ENCODE peak calls at places on chromosomes 5 and 9, in six cellular contexts. O is fibroblast of the aortic adventitia, B is K562, F is psoas muscle, Q is cardiac muscle cell, I is AG04450. X is an unnamed sample.

GRCh38 chr9:111037744-111038335 is 430 bp downstream of the LPAR1 start:
- DNase-seq in Q (peak), O (peak), I (no peak), B (no peak), F (peak), X (peak)

GRCh38 chr5:126003309-126003708 is 419.9 kb upstream of the GRAMD2B start:
- DNase-seq in Q (no peak), I (peak), B (no peak), F (no peak), O (peak), X (peak)

GRCh38 chr9:134964271-134964670 is 46.6 kb upstream of the FCN1 start:
- DNase-seq in O (no peak), I (no peak), B (no peak), Q (no peak), F (peak), X (no peak)

GRCh38 chr9:89172398-89172797 is 6.2 kb downstream of the SHC3 start:
- DNase-seq in F (no peak), O (no peak), B (no peak), I (no peak), Q (no peak), X (no peak)

GRCh38 chr5:987761-988160 is 20.8 kb upstream of the NKD2 start:
- DNase-seq in B (no peak), I (no peak), O (no peak), Q (no peak), F (no peak), X (no peak)

GRCh38 chr5:73344835-73345234 is 103.7 kb downstream of the FOXD1 start:
- DNase-seq in F (no peak), B (no peak), Q (no peak), O (no peak), I (no peak), X (no peak)

GRCh38 chr9:70120834-70121510 is 77.3 kb downstream of the MAMDC2 start:
- DNase-seq in I (peak), B (no peak), O (peak), F (peak), Q (no peak), X (peak)

GRCh38 chr9:107637421-107638420 is 148.2 kb upstream of the KLF4 start:
- DNase-seq in O (peak), F (peak), I (peak), Q (peak), B (no peak), X (peak)

GRCh38 chr5:15592728-15593127 is 92.7 kb downstream of the FBXL7 start:
- DNase-seq in O (no peak), F (no peak), Q (no peak), B (no peak), I (no peak), X (no peak)

GRCh38 chr5:142425286-142426065 is 100.7 kb upstream of the SPRY4 start:
- DNase-seq in Q (no peak), I (peak), F (no peak), O (no peak), B (no peak), X (no peak)

GRCh38 chr9:91978739-91979414 is 28.8 kb upstream of the ROR2 start:
- DNase-seq in B (peak), Q (peak), F (no peak), I (peak), O (peak), X (no peak)

GRCh38 chr5:84480873-84481637 is 96.4 kb upstream of the EDIL3 start:
- DNase-seq in I (no peak), B (no peak), O (no peak), F (no peak), Q (no peak), X (no peak)

GRCh38 chr5:143471041-143471509 is 67.6 kb upstream of the NR3C1 start:
- DNase-seq in F (no peak), Q (no peak), O (peak), I (peak), B (no peak), X (no peak)

GRCh38 chr5:132819468-132819867 is 6.4 kb downstream of the SOWAHA start:
- DNase-seq in O (no peak), F (no peak), B (no peak), I (no peak), Q (no peak), X (no peak)

GRCh38 chr5:129609710-129610109 is 138.2 kb upstream of the MINAR2 start:
- DNase-seq in O (no peak), B (no peak), F (no peak), I (no peak), Q (no peak), X (no peak)

GRCh38 chr5:376951-377325 is 55.4 kb downstream of the AHRR start:
- DNase-seq in F (no peak), I (no peak), O (no peak), Q (no peak), B (no peak), X (no peak)

GRCh38 chr5:14280294-14280854 is 137.2 kb downstream of the TRIO start:
- DNase-seq in B (no peak), O (no peak), Q (no peak), I (no peak), F (no peak), X (no peak)

GRCh38 chr9:95264954-95265615 is 52.4 kb downstream of the FANCC start:
- DNase-seq in F (no peak), B (peak), O (peak), I (peak), Q (peak), X (no peak)

GRCh38 chr5:179191506-179192184 is 131.5 kb downstream of the ZNF354C start:
- DNase-seq in I (no peak), B (no peak), F (peak), Q (no peak), O (no peak), X (no peak)

GRCh38 chr9:99336531-99336930 is 114.4 kb downstream of the SEC61B start:
- DNase-seq in Q (no peak), O (no peak), B (no peak), F (no peak), I (no peak), X (no peak)

GRCh38 chr9:13205824-13206223 is 73.7 kb downstream of the MPDZ start:
- DNase-seq in B (no peak), O (no peak), Q (no peak), I (no peak), F (no peak), X (no peak)

GRCh38 chr5:134477462-134478245 is 47.8 kb upstream of the JADE2 start:
- DNase-seq in I (no peak), O (no peak), B (no peak), F (no peak), Q (no peak), X (no peak)

GRCh38 chr9:30075451-30076199 is 2308.8 kb upstream of the ACO1 start:
- DNase-seq in F (no peak), B (no peak), O (no peak), I (no peak), Q (no peak), X (no peak)

GRCh38 chr5:157456301-157456700 is 3.7 kb upstream of the NIPAL4 start:
- DNase-seq in Q (no peak), I (no peak), B (no peak), F (no peak), O (no peak), X (no peak)

GRCh38 chr5:179553875-179554274 is 3.5 kb downstream of the RUFY1 start:
- DNase-seq in F (no peak), O (peak), Q (no peak), I (no peak), B (peak), X (no peak)

GRCh38 chr5:158590936-158591863 is 508.5 kb downstream of the EBF1 start:
- DNase-seq in O (peak), F (no peak), Q (peak), I (no peak), B (no peak), X (no peak)

GRCh38 chr9:72149231-72149975 is at the start of gene GDA:
- DNase-seq in I (no peak), O (no peak), F (no peak), B (no peak), Q (peak), X (peak)

GRCh38 chr5:81162501-81162900 is 70.6 kb upstream of the CKMT2 start:
- DNase-seq in Q (no peak), B (no peak), O (no peak), F (no peak), I (no peak), X (no peak)

GRCh38 chr9:88746029-88746743 is 211.2 kb downstream of the NXNL2 start:
- DNase-seq in Q (no peak), B (no peak), O (peak), F (peak), I (peak), X (peak)

GRCh38 chr5:93092349-93093105 is 488.5 kb downstream of the NR2F1-AS1 start:
- DNase-seq in Q (no peak), F (no peak), B (no peak), O (peak), I (no peak), X (no peak)

GRCh38 chr5:130720355-130720754 is 444.7 kb downstream of the HINT1 start:
- DNase-seq in O (peak), I (no peak), Q (peak), F (no peak), B (peak), X (no peak)

GRCh38 chr5:143347698-143348344 is 55.7 kb downstream of the NR3C1 start:
- DNase-seq in B (no peak), Q (no peak), I (no peak), O (no peak), F (no peak), X (no peak)

GRCh38 chr5:11992518-11992917 is 88.3 kb upstream of the CTNND2 start:
- DNase-seq in I (no peak), Q (no peak), F (no peak), O (no peak), B (no peak), X (no peak)

GRCh38 chr9:16417749-16418148 is 452.7 kb downstream of the BNC2 start:
- DNase-seq in Q (no peak), F (no peak), B (no peak), I (no peak), O (peak), X (no peak)

GRCh38 chr5:82494942-82495341 is 216.8 kb upstream of the RPS23 start:
- DNase-seq in Q (no peak), I (no peak), O (peak), F (no peak), B (peak), X (no peak)
- TF ChIP-seq CTCF in Q (peak), I (peak), O (peak), F (no peak), B (peak), X (no peak)

GRCh38 chr5:108748010-108748353 is 285 bp downstream of the FER start:
- DNase-seq in O (no peak), F (no peak), B (no peak), I (no peak), Q (peak), X (peak)

GRCh38 chr5:108747111-108748009 is at the start of gene FER:
- DNase-seq in I (no peak), O (peak), Q (peak), B (peak), F (no peak), X (no peak)

GRCh38 chr5:108748354-108749129 is 845 bp downstream of the FER start:
- DNase-seq in O (peak), Q (peak), F (peak), I (peak), B (peak), X (peak)

GRCh38 chr5:108753331-108753730 is 5.6 kb downstream of the FER start:
- DNase-seq in B (no peak), I (no peak), O (peak), F (no peak), Q (no peak), X (no peak)

GRCh38 chr5:108749130-108749861 is 1.6 kb downstream of the FER start:
- DNase-seq in Q (peak), I (peak), F (no peak), O (no peak), B (peak), X (peak)
- TF ChIP-seq CTCF in Q (no peak), I (no peak), F (no peak), O (no peak), B (peak), X (no peak)

GRCh38 chr9:128894764-128895163 is 12.8 kb downstream of the LRRC8A start:
- DNase-seq in I (no peak), Q (no peak), O (no peak), B (no peak), F (no peak), X (no peak)

GRCh38 chr9:128895556-128895955 is 13.6 kb downstream of the LRRC8A start:
- DNase-seq in Q (no peak), B (no peak), O (no peak), I (no peak), F (no peak), X (no peak)

GRCh38 chr9:128891354-128892222 is 9.7 kb downstream of the LRRC8A start:
- DNase-seq in B (no peak), Q (no peak), O (peak), F (no peak), I (no peak), X (no peak)

GRCh38 chr9:128893354-128893753 is 11.4 kb downstream of the LRRC8A start:
- DNase-seq in O (no peak), Q (no peak), B (no peak), F (no peak), I (no peak), X (no peak)

GRCh38 chr9:128892223-128892892 is 10.4 kb downstream of the LRRC8A start:
- DNase-seq in B (peak), Q (no peak), F (peak), I (peak), O (peak), X (peak)
- TF ChIP-seq CTCF in B (no peak), Q (no peak), F (no peak), I (no peak), O (no peak), X (no peak)

GRCh38 chr5:2471152-2471879 is 280.2 kb downstream of the IRX2 start:
- DNase-seq in F (no peak), I (no peak), B (no peak), Q (no peak), O (no peak), X (no peak)

DNA sequence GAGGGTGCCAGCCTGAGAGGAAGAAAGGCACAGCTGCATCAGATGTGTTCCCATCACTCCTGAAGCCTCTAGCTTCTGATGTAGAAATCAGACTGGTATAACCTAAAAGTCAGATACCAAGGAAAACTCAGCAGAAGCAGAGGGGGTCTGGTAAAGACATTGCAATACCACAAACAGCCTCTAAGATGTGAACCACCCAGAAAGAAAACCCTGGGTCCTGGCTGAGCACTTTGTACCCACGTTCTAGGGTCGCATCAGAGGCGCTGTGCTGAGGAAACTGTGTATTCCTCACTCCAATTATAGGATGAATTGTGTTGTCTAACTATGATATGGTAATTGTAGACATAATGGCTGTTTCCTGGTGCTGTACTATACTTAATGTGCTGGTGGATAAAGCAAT is 275.6 kb downstream of the IRX2 start:
- DNase-seq in Q (no peak), F (no peak), I (no peak), O (no peak), B (no peak), X (no peak)
- TF ChIP-seq CTCF in Q (no peak), F (no peak), I (no peak), O (no peak), B (no peak), X (no peak)

DNA sequence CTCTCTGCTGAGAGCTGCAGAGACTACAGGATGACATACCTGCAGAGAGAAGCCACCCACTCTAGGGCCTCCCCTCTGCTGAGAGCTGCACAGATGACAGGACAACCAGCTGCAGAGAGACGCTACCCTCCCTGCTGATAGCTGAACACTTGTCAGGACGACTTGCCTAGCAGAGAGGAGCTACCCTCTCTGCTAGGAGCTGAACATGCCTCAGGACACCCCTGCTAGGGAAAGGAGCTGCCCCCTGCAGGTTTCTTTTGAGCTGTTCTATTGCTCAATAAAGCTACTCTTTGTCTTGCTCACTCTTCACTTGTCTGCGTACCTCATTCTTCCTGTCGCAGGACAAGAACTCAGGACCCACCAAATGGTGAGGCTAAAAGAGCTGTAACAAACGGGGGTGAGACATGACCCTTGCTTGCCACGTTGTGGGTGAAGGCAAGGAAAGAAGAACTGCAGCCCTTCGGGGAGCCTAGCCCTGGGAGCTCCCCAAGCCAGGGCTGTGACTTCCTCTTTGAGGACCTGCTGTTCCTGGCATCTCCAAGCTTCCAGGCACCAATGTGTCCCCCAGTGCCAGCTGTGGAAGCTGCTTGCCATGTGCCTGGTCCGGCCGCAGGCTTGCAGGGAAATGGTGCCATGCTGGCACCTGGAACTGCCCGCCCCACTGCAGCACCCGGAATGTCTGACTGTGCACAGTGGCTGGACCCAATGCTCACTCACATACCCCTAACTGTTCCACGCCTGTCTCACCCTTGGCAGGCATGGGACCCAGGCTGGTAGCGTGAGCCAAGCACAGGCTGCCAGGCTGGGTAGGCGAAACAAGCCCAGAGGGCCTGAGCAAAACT is 5.1 kb upstream of the TESK1 start:
- DNase-seq in F (peak), O (no peak), I (no peak), B (peak), Q (no peak), X (no peak)
- TF ChIP-seq CTCF in F (peak), O (peak), I (peak), B (peak), Q (peak), X (no peak)

GRCh38 chr5:159773062-159773924 is 143.0 kb upstream of the ADRA1B start:
- DNase-seq in O (peak), I (peak), B (peak), Q (peak), F (peak), X (peak)
- TF ChIP-seq CTCF in O (no peak), I (no peak), B (peak), Q (peak), F (no peak), X (no peak)

DNA sequence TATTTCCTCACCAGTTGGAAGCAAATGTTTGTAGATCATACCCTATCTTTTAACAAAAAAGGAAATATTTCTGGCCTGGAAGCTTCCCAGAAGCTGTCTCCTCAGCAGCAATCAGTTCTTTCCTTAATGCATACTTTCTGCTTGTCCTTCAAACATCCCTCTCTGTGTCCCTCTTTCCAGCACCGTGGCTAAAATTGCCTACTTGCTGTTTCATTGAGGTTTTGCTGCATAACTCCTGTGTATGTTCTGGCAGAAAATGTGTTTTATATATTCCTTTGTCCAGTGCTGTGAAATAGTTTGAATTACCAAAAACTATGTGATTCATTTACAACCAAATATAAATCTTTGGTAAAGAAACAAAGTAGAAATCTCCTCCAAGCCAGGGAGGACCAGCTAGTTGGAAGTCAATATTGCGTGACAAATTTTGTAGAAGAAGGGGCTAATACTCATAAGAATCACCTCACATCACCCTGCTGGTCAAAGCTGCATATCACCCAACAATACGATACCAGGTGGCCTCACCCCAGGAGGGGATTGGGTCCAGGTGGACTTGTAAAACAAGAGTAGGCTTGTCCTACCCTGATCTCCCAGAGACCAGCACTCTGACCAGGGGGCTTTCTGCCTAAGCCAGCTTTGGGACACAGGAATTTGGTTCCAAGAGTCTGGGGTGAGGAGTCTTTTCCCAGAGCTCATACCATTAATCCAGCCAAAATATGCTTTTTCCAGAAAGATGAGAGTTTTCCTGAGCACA is 198.4 kb upstream of the SNX2 start:
- DNase-seq in Q (no peak), O (peak), B (no peak), I (no peak), F (no peak), X (no peak)
- TF ChIP-seq CTCF in Q (no peak), O (no peak), B (no peak), I (no peak), F (no peak), X (no peak)

X was measured in colonic mucosa.